ENCODE peak calls at places on chromosomes 2 and 18, in seven cellular contexts. H is thoracic aorta, X is endodermal cell, W is dorsolateral prefrontal cortex, T is Calu3, U is gastrocnemius medialis, Y is Peyer's patch. M is an unnamed sample.

GRCh38 chr2:145413261-145413660 is 893.3 kb upstream of the ZEB2 start:
- DNase-seq in H (no peak), X (no peak), W (no peak), T (no peak), U (no peak), Y (no peak), M (no peak)

GRCh38 chr2:73284296-73285161 is at the start of gene FBXO41:
- DNase-seq in H (no peak), X (peak; percentile 88), W (peak; percentile 61), T (peak; percentile 56), U (no peak), Y (peak; percentile 86), M (peak; percentile 70)

GRCh38 chr18:54023471-54023870 is 201.0 kb downstream of the MBD2 start:
- DNase-seq in H (no peak), X (no peak), W (no peak), T (no peak), U (no peak), Y (no peak), M (no peak)

GRCh38 chr2:73837847-73838585 is 9.3 kb downstream of the STAMBP start:
- DNase-seq in H (no peak), X (no peak), W (no peak), T (no peak), U (no peak), Y (no peak), M (no peak)

GRCh38 chr2:240713928-240714746 is 22.5 kb downstream of the AQP12A start:
- DNase-seq in H (no peak), X (no peak), W (peak; percentile 58), T (no peak), U (no peak), Y (no peak), M (no peak)

GRCh38 chr2:108101481-108101880 is 115.2 kb downstream of the SLC5A7 start:
- DNase-seq in H (no peak), X (no peak), W (no peak), T (no peak), U (no peak), Y (no peak), M (no peak)

GRCh38 chr2:64120928-64121327 is 23.3 kb downstream of the PELI1 start:
- DNase-seq in H (no peak), X (no peak), W (no peak), T (peak; percentile 41), U (no peak), Y (no peak), M (no peak)

GRCh38 chr2:83081835-83082522 is 1377.1 kb downstream of the SUCLG1 start:
- DNase-seq in H (no peak), X (no peak), W (no peak), T (no peak), U (no peak), Y (no peak), M (no peak)

GRCh38 chr18:49030138-49030537 is 79.4 kb upstream of the SMAD7 start:
- DNase-seq in H (no peak), X (peak; percentile 18), W (no peak), T (no peak), U (no peak), Y (no peak), M (no peak)

DNA sequence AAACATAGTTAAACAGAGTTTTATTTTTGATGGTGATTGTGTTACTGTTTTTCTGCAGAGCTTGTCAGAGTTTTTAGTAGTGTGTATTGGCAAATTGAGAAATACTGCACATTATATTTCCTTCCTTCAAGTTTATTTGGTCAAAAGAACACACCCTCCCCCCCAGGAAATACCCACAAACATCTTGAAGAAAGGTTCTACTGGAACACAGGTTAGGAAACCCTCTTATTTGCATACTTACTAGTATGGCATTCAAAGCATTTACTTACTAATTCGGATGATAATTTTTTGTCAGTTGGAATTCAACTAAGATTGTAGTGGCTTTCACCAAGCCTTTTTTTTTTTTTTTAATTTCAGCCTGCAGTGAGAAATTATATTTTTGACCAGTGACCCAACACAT is 9.1 kb downstream of the CAB39 start:
- DNase-seq in H (no peak), X (no peak), W (no peak), T (no peak), U (no peak), Y (no peak), M (no peak)
- TF ChIP-seq CTCF in H (no peak), X (no peak), W (no peak), T (no peak), U (no peak), Y (no peak), M (no peak)

GRCh38 chr2:230928701-230929380 is 3.8 kb upstream of the GPR55 start:
- DNase-seq in H (no peak), X (peak; percentile 27), W (no peak), T (no peak), U (no peak), Y (no peak), M (no peak)
- TF ChIP-seq CTCF in H (no peak), X (no peak), W (no peak), T (no peak), U (no peak), Y (no peak), M (no peak)

GRCh38 chr2:239275037-239275685 is 125.7 kb downstream of the HDAC4 start:
- DNase-seq in H (peak; percentile 64), X (peak; percentile 43), W (peak; percentile 44), T (peak; percentile 77), U (peak; percentile 96), Y (peak; percentile 91), M (no peak)
- TF ChIP-seq CTCF in H (no peak), X (no peak), W (no peak), T (no peak), U (peak; percentile 25), Y (no peak), M (no peak)

GRCh38 chr2:9114457-9114856 is 92.2 kb upstream of the ASAP2 start:
- DNase-seq in H (no peak), X (no peak), W (no peak), T (no peak), U (no peak), Y (no peak), M (no peak)
- TF ChIP-seq CTCF in H (no peak), X (no peak), W (no peak), T (no peak), U (no peak), Y (peak; percentile 9), M (no peak)

DNA sequence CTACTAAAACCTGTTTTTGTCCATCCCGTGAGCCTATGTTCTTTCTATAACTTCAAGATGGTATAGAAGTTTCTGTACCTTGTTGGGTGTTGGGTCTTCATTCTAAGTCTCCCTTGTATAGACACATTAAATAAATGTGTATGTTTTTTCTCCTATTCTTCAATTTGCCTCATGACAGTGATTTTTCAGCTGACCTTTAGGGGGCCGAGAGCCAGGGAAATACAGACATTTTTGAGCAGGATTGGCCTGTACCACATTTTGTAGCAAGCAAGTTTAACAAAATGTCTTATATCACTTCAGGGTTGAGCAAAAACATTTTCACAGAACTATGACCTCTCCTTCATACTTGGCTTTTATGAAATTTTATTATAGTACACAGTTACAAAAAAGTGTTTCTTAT is 495.4 kb upstream of the CDH7 start:
- DNase-seq in H (no peak), X (no peak), W (no peak), T (no peak), U (no peak), Y (no peak), M (no peak)
- TF ChIP-seq CTCF in H (no peak), X (peak; percentile 66), W (no peak), T (no peak), U (no peak), Y (no peak), M (no peak)